ENCODE peak calls at places on chromosomes 5 and 9, in ten cellular contexts. W is skeletal muscle cell; C is hepatic stellate cell; A is iPS-NIHi11; U is stimulated activated CD8-positive, alpha-beta memory T cell treated with anti-CD3 and anti-CD28 coated beads, Interleukin-2, amount 100 ng/mL, for 48 hours; P is NCI-H748 treated with DMSO at 0.1 percent for 48 hours; F is activated CD8-positive, alpha-beta memory T cell treated with anti-CD3 and anti-CD28 coated beads, Interleukin-2, amount 50 U/mL, for 48 hours; O is endothelial cell; G is activated T-helper 9 cell treated with anti-CD3 and anti-CD28 coated beads, Interleukin-2, amount 50 U/mL, for 16 hours; K is mucosa of gallbladder. Z is an unnamed sample.

GRCh38 chr9:122201641-122202040 is 27.1 kb downstream of the LHX6 start:
- DNase-seq in O (no peak), P (no peak), U (no peak), A (no peak), W (peak), F (no peak), K (no peak), C (no peak), G (no peak), Z (no peak)

GRCh38 chr9:118446962-118447490 is 742.8 kb downstream of the TLR4 start:
- DNase-seq in A (no peak), W (no peak), P (no peak), G (no peak), U (no peak), O (no peak), C (no peak), K (no peak), F (no peak), Z (no peak)

GRCh38 chr5:143434261-143435206 is 31.0 kb upstream of the NR3C1 start:
- DNase-seq in K (no peak), P (no peak), O (no peak), F (peak), G (peak), A (no peak), U (no peak), C (no peak), W (no peak), Z (no peak)

GRCh38 chr5:93583799-93584530 is 943 bp downstream of the NR2F1 start:
- DNase-seq in G (no peak), O (peak), U (no peak), K (no peak), P (no peak), F (peak), W (no peak), C (no peak), A (peak), Z (peak)

GRCh38 chr9:93531374-93531773 is 45.0 kb upstream of the PHF2 start:
- DNase-seq in P (no peak), C (no peak), U (no peak), A (no peak), F (no peak), K (no peak), G (no peak), O (no peak), W (no peak), Z (no peak)

GRCh38 chr9:8772302-8772701 is 972.7 kb upstream of the DMAC1 start:
- DNase-seq in K (no peak), F (no peak), O (no peak), C (no peak), A (no peak), P (no peak), W (no peak), U (no peak), G (no peak), Z (no peak)

GRCh38 chr5:177309351-177310191 is 2.1 kb downstream of the MXD3 start:
- DNase-seq in C (peak), K (peak), P (peak), G (peak), F (peak), A (peak), U (peak), W (no peak), O (peak), Z (peak)

GRCh38 chr5:129099184-129099570 is 4.6 kb downstream of the ISOC1 start:
- DNase-seq in P (no peak), K (no peak), U (no peak), G (no peak), F (no peak), O (no peak), A (no peak), W (no peak), C (no peak), Z (no peak)

GRCh38 chr5:146345578-146346366 is 7.1 kb downstream of the POU4F3 start:
- DNase-seq in W (no peak), U (no peak), F (no peak), P (no peak), O (peak), G (no peak), K (no peak), A (peak), C (no peak), Z (no peak)

GRCh38 chr9:75483636-75484035 is 395.3 kb downstream of the OSTF1 start:
- DNase-seq in K (no peak), C (no peak), U (no peak), O (no peak), P (no peak), G (no peak), W (no peak), F (no peak), A (no peak), Z (no peak)

GRCh38 chr9:89442016-89442415 is 55.9 kb downstream of the SEMA4D start:
- DNase-seq in P (no peak), C (no peak), F (no peak), W (no peak), O (no peak), K (no peak), A (no peak), U (no peak), G (no peak), Z (no peak)

GRCh38 chr9:36208521-36209253 is 18.0 kb downstream of the CLTA start:
- DNase-seq in C (no peak), K (no peak), G (no peak), P (no peak), O (no peak), U (no peak), A (no peak), W (no peak), F (no peak), Z (no peak)

GRCh38 chr5:171863928-171864327 is 78.3 kb downstream of the SMIM23 start:
- DNase-seq in G (no peak), K (no peak), C (peak), A (no peak), P (no peak), U (no peak), O (no peak), F (no peak), W (peak), Z (no peak)

GRCh38 chr5:174984863-174985262 is 260.5 kb downstream of the MSX2 start:
- DNase-seq in K (no peak), U (no peak), W (no peak), G (no peak), O (no peak), P (no peak), F (no peak), A (no peak), C (no peak), Z (no peak)

GRCh38 chr9:214488-215448 is at the start of gene DOCK8:
- DNase-seq in K (peak), C (peak), P (no peak), A (peak), O (peak), F (peak), U (peak), G (peak), W (no peak), Z (no peak)

GRCh38 chr5:62167651-62168050 is 138.4 kb upstream of the KIF2A start:
- DNase-seq in C (no peak), A (no peak), U (no peak), P (peak), G (no peak), K (no peak), W (no peak), O (no peak), F (no peak), Z (no peak)

GRCh38 chr5:135081240-135081639 is 47.2 kb upstream of the PITX1 start:
- DNase-seq in C (no peak), K (no peak), U (no peak), F (no peak), A (no peak), G (no peak), P (no peak), W (no peak), O (no peak), Z (no peak)

GRCh38 chr9:130418776-130419175 is 26.0 kb upstream of the ASS1 start:
- DNase-seq in O (no peak), A (no peak), G (no peak), P (no peak), W (no peak), K (no peak), F (no peak), C (no peak), U (no peak), Z (no peak)

GRCh38 chr5:111792659-111793058 is 35.7 kb upstream of the NREP start:
- DNase-seq in A (no peak), U (no peak), G (no peak), O (no peak), W (no peak), F (no peak), C (no peak), P (no peak), K (no peak), Z (peak)

GRCh38 chr5:7849531-7850240 is 1.2 kb downstream of the CFAP90 start:
- DNase-seq in O (peak), U (no peak), W (no peak), C (peak), K (no peak), P (peak), G (no peak), F (no peak), A (peak), Z (no peak)

GRCh38 chr5:178118345-178118744 is 5.0 kb downstream of the N4BP3 start:
- DNase-seq in G (no peak), A (no peak), U (no peak), K (no peak), F (no peak), O (peak), P (no peak), C (no peak), W (no peak), Z (no peak)

GRCh38 chr9:22257026-22257425 is 189.6 kb upstream of the DMRTA1 start:
- DNase-seq in K (no peak), O (no peak), U (no peak), P (no peak), W (no peak), C (no peak), F (no peak), G (no peak), A (no peak), Z (no peak)

GRCh38 chr5:135134686-135135381 is 100.8 kb upstream of the PITX1 start:
- DNase-seq in W (no peak), P (no peak), F (no peak), A (no peak), U (no peak), C (no peak), O (no peak), G (no peak), K (no peak), Z (no peak)

GRCh38 chr9:129500166-129500862 is 120.6 kb downstream of the C9orf50 start:
- DNase-seq in C (no peak), O (no peak), A (no peak), F (no peak), U (no peak), K (no peak), G (no peak), W (no peak), P (no peak), Z (peak)

GRCh38 chr9:134193912-134194535 is 29.7 kb upstream of the RNU6ATAC start:
- DNase-seq in K (no peak), O (no peak), U (no peak), G (no peak), W (no peak), C (no peak), A (no peak), F (no peak), P (no peak), Z (no peak)

GRCh38 chr5:34610576-34610975 is 45.6 kb upstream of the RAI14 start:
- DNase-seq in P (no peak), C (no peak), W (no peak), G (no peak), K (no peak), A (no peak), U (no peak), O (no peak), F (no peak), Z (no peak)

GRCh38 chr9:129333613-129333960 is 155.5 kb upstream of the IER5L start:
- DNase-seq in F (no peak), A (peak), O (no peak), G (no peak), K (no peak), P (no peak), C (no peak), W (no peak), U (no peak), Z (no peak)

GRCh38 chr9:127637322-127637847 is 25.3 kb downstream of the STXBP1 start:
- DNase-seq in P (no peak), O (no peak), K (peak), C (peak), A (no peak), W (peak), G (no peak), F (no peak), U (no peak), Z (peak)

GRCh38 chr9:73093740-73094379 is 57.8 kb upstream of the ANXA1 start:
- DNase-seq in F (no peak), K (no peak), P (no peak), C (no peak), W (no peak), O (no peak), U (no peak), A (no peak), G (no peak), Z (no peak)

GRCh38 chr5:64939772-64940510 is 171.2 kb downstream of the CWC27 start:
- DNase-seq in K (peak), O (no peak), C (no peak), A (peak), U (no peak), W (no peak), F (no peak), G (no peak), P (no peak), Z (no peak)

GRCh38 chr9:137115394-137116026 is 977 bp upstream of the DPP7 start:
- DNase-seq in K (no peak), G (no peak), W (no peak), C (no peak), F (no peak), A (peak), O (no peak), U (no peak), P (no peak), Z (no peak)

GRCh38 chr5:52457808-52458207 is 329.9 kb upstream of the ITGA1 start:
- DNase-seq in P (no peak), F (no peak), O (no peak), W (no peak), A (no peak), G (no peak), K (no peak), C (no peak), U (no peak), Z (no peak)

GRCh38 chr9:122109035-122109813 is 16.1 kb upstream of the TTLL11 start:
- DNase-seq in A (no peak), O (no peak), W (no peak), K (no peak), C (no peak), F (no peak), P (no peak), U (no peak), G (no peak), Z (no peak)

GRCh38 chr5:151132959-151133358 is 24.6 kb downstream of the ANXA6 start:
- DNase-seq in F (no peak), K (no peak), O (no peak), C (no peak), W (no peak), A (no peak), G (no peak), U (no peak), P (no peak), Z (no peak)

GRCh38 chr5:138444078-138444773 is 5.4 kb downstream of the REEP2 start:
- DNase-seq in P (no peak), G (no peak), U (no peak), A (no peak), K (no peak), W (no peak), F (no peak), C (no peak), O (no peak), Z (no peak)

GRCh38 chr5:38373733-38374132 is 115.4 kb downstream of the EGFLAM start:
- DNase-seq in P (no peak), U (no peak), G (no peak), W (peak), C (no peak), O (no peak), F (no peak), A (no peak), K (no peak), Z (no peak)